ENCODE peak calls at places on chromosomes 1 and 21, in ten cellular contexts. C is mammary epithelial cell; D is NCI-H510A treated with DMSO at 0.1 percent for 48 hours; F is mesendoderm; S is left ventricle myocardium superior; N is HuH-7; E is T-helper 9 cell; K is activated T-cell treated with anti-CD3 and anti-CD28 coated beads, Interleukin-2, amount 50 U/mL, for 4 hours; G is ovary; R is NCI-H1436. M is an unnamed sample.

GRCh38 chr1:41918450-41919043 is at the start of gene HIVEP3:
- DNase-seq in C (peak; percentile 39), D (peak; percentile 76), F (peak; percentile 68), S (no peak), N (no peak), E (no peak), K (no peak), G (peak; percentile 11), R (no peak), M (peak; percentile 71)

GRCh38 chr1:220732621-220733020 is 15.5 kb upstream of the MTARC2 start:
- DNase-seq in C (no peak), D (no peak), F (peak; percentile 10), S (peak; percentile 42), N (no peak), E (no peak), K (no peak), G (no peak), R (no peak), M (peak; percentile 7)

GRCh38 chr21:26171310-26172100 is 935 bp upstream of the APP start:
- DNase-seq in C (no peak), D (no peak), F (no peak), S (no peak), N (no peak), E (no peak), K (no peak), G (no peak), R (no peak), M (no peak)

GRCh38 chr1:206111528-206111927 is 5.7 kb downstream of the AVPR1B start:
- DNase-seq in C (peak; percentile 68), D (no peak), F (no peak), S (no peak), N (no peak), E (no peak), K (no peak), G (no peak), R (no peak), M (no peak)

GRCh38 chr1:208524920-208525319 is 280.7 kb upstream of the PLXNA2 start:
- DNase-seq in C (no peak), D (no peak), F (no peak), S (no peak), N (no peak), E (no peak), K (no peak), G (no peak), R (no peak), M (no peak)

GRCh38 chr1:94322696-94323095 is 85.3 kb upstream of the ARHGAP29 start:
- DNase-seq in C (peak; percentile 62), D (no peak), F (peak; percentile 95), S (no peak), N (no peak), E (no peak), K (no peak), G (no peak), R (no peak), M (peak; percentile 23)

GRCh38 chr1:62487956-62488355 is 51.1 kb downstream of the USP1 start:
- DNase-seq in C (no peak), D (no peak), F (peak; percentile 31), S (no peak), N (no peak), E (no peak), K (no peak), G (no peak), R (no peak), M (no peak)

GRCh38 chr1:213622365-213623087 is 365.2 kb upstream of the PROX1 start:
- DNase-seq in C (peak; percentile 8), D (no peak), F (no peak), S (no peak), N (no peak), E (no peak), K (no peak), G (no peak), R (no peak), M (peak; percentile 26)

GRCh38 chr1:221667504-221667903 is 74.4 kb downstream of the DUSP10 start:
- DNase-seq in C (peak; percentile 92), D (no peak), F (no peak), S (no peak), N (no peak), E (no peak), K (no peak), G (no peak), R (no peak), M (peak; percentile 67)

GRCh38 chr1:26861286-26861701 is 1.7 kb upstream of the SFN start:
- DNase-seq in C (peak; percentile 93), D (no peak), F (peak; percentile 73), S (no peak), N (no peak), E (no peak), K (no peak), G (no peak), R (no peak), M (peak; percentile 31)

GRCh38 chr1:151989131-151989868 is 4.4 kb downstream of the S100A10 start:
- DNase-seq in C (peak; percentile 91), D (no peak), F (no peak), S (peak; percentile 75), N (no peak), E (no peak), K (peak; percentile 33), G (no peak), R (no peak), M (peak; percentile 91)

GRCh38 chr1:234918216-234918841 is 210.3 kb downstream of the TOMM20 start:
- DNase-seq in C (no peak), D (no peak), F (peak; percentile 28), S (peak; percentile 52), N (no peak), E (no peak), K (no peak), G (no peak), R (no peak), M (no peak)

GRCh38 chr1:231761747-231762541 is 135.4 kb downstream of the DISC1 start:
- DNase-seq in C (no peak), D (no peak), F (no peak), S (no peak), N (no peak), E (no peak), K (no peak), G (no peak), R (no peak), M (no peak)

GRCh38 chr1:150420560-150421265 is 56.8 kb downstream of the RPRD2 start:
- DNase-seq in C (no peak), D (no peak), F (no peak), S (no peak), N (no peak), E (no peak), K (no peak), G (no peak), R (no peak), M (peak; percentile 15)

GRCh38 chr1:145956776-145957442 is 908 bp downstream of the LIX1L start:
- DNase-seq in C (no peak), D (peak; percentile 9), F (no peak), S (peak; percentile 52), N (no peak), E (no peak), K (no peak), G (peak; percentile 61), R (no peak), M (no peak)

GRCh38 chr1:98331232-98331631 is 330.3 kb upstream of the SNX7 start:
- DNase-seq in C (peak; percentile 59), D (no peak), F (no peak), S (no peak), N (no peak), E (no peak), K (no peak), G (no peak), R (no peak), M (peak; percentile 69)

GRCh38 chr1:226985239-226985838 is 45.2 kb downstream of the COQ8A start:
- DNase-seq in C (no peak), D (no peak), F (no peak), S (no peak), N (peak; percentile 4), E (no peak), K (no peak), G (no peak), R (no peak), M (no peak)

GRCh38 chr1:170290226-170290625 is 144.5 kb downstream of the NTMT2 start:
- DNase-seq in C (no peak), D (no peak), F (no peak), S (no peak), N (no peak), E (no peak), K (no peak), G (no peak), R (no peak), M (no peak)

GRCh38 chr1:4594286-4594991 is 60.0 kb upstream of the AJAP1 start:
- DNase-seq in C (no peak), D (peak; percentile 16), F (peak; percentile 26), S (no peak), N (no peak), E (no peak), K (no peak), G (no peak), R (peak; percentile 47), M (no peak)

GRCh38 chr1:154866995-154867795 is 2.9 kb downstream of the KCNN3 start:
- DNase-seq in C (no peak), D (no peak), F (peak; percentile 69), S (peak; percentile 45), N (no peak), E (no peak), K (no peak), G (peak; percentile 30), R (no peak), M (peak; percentile 74)

GRCh38 chr1:154807048-154807591 is 63.0 kb downstream of the KCNN3 start:
- DNase-seq in C (no peak), D (no peak), F (no peak), S (no peak), N (no peak), E (no peak), K (no peak), G (no peak), R (no peak), M (no peak)

GRCh38 chr21:43757601-43758000 is 18.5 kb downstream of the CSTB start:
- DNase-seq in C (no peak), D (no peak), F (no peak), S (no peak), N (no peak), E (no peak), K (no peak), G (peak; percentile 48), R (no peak), M (no peak)

GRCh38 chr1:172498858-172499257 is 34.1 kb upstream of the SUCO start:
- DNase-seq in C (no peak), D (peak; percentile 3), F (no peak), S (no peak), N (no peak), E (no peak), K (no peak), G (no peak), R (no peak), M (no peak)

GRCh38 chr1:85585845-85586244 is 5.3 kb downstream of the CCN1 start:
- DNase-seq in C (peak; percentile 64), D (no peak), F (no peak), S (no peak), N (no peak), E (no peak), K (no peak), G (no peak), R (no peak), M (peak; percentile 76)

GRCh38 chr1:54645806-54646676 is 4.5 kb downstream of the MROH7 start:
- DNase-seq in C (no peak), D (no peak), F (no peak), S (peak; percentile 66), N (no peak), E (no peak), K (no peak), G (peak; percentile 26), R (no peak), M (no peak)

GRCh38 chr1:226495716-226496115 is 52.8 kb upstream of the STUM start:
- DNase-seq in C (peak; percentile 46), D (no peak), F (no peak), S (no peak), N (no peak), E (no peak), K (no peak), G (no peak), R (no peak), M (no peak)

GRCh38 chr1:61035880-61036279 is 46.5 kb upstream of the NFIA start:
- DNase-seq in C (no peak), D (no peak), F (no peak), S (no peak), N (no peak), E (no peak), K (no peak), G (no peak), R (no peak), M (no peak)

GRCh38 chr21:43882952-43883492 is 18.0 kb downstream of the AGPAT3 start:
- DNase-seq in C (no peak), D (no peak), F (no peak), S (no peak), N (no peak), E (no peak), K (no peak), G (no peak), R (no peak), M (no peak)

M was measured in RPMI7951.